ENCODE peak calls at places on chromosomes 1 and 21, in five cellular contexts. One of them, this sample, is unnamed.

GRCh38 chr1:30757196-30757949 is at the start of gene LAPTM5:
- DNase-seq in GM12878: no peak
- DNase-seq in H1: no peak
- DNase-seq in HepG2: no peak
- DNase-seq in HCT116: no peak
- DNase-seq in this sample: no peak

GRCh38 chr1:212699104-212699838 is 369 bp downstream of the BATF3 start:
- DNase-seq in GM12878: no peak
- DNase-seq in H1: peak; percentile 84
- DNase-seq in HepG2: peak; percentile 16
- DNase-seq in HCT116: peak; percentile 27
- DNase-seq in this sample: no peak

GRCh38 chr1:170470121-170470520 is 61.8 kb upstream of the GORAB start:
- DNase-seq in HCT116: no peak
- DNase-seq in HepG2: no peak
- DNase-seq in GM12878: no peak
- DNase-seq in H1: no peak
- DNase-seq in this sample: no peak

GRCh38 chr1:147781056-147781471 is 20.7 kb upstream of the GJA5 start:
- DNase-seq in HCT116: no peak
- DNase-seq in HepG2: no peak
- DNase-seq in GM12878: no peak
- DNase-seq in H1: no peak
- DNase-seq in this sample: no peak

GRCh38 chr1:238252033-238252802 is 361.5 kb upstream of the ZP4 start:
- DNase-seq in GM12878: no peak
- DNase-seq in HCT116: no peak
- DNase-seq in HepG2: no peak
- DNase-seq in H1: peak; percentile 86
- DNase-seq in this sample: peak; percentile 85

GRCh38 chr1:209662879-209663327 is 10.7 kb upstream of the LAMB3 start:
- DNase-seq in H1: no peak
- DNase-seq in HCT116: no peak
- DNase-seq in GM12878: no peak
- DNase-seq in HepG2: no peak
- DNase-seq in this sample: no peak

GRCh38 chr1:178725603-178726517 is 816 bp downstream of the RALGPS2 start:
- DNase-seq in HepG2: peak; percentile 94
- DNase-seq in H1: peak; percentile 76
- DNase-seq in HCT116: peak; percentile 83
- DNase-seq in GM12878: peak; percentile 32
- DNase-seq in this sample: peak; percentile 93

GRCh38 chr21:36135391-36136094 is 664 bp downstream of the CBR3 start:
- DNase-seq in HepG2: no peak
- DNase-seq in GM12878: no peak
- DNase-seq in H1: peak; percentile 61
- DNase-seq in HCT116: no peak
- DNase-seq in this sample: peak; percentile 77

GRCh38 chr1:222634180-222635013 is 16.5 kb downstream of the MIA3 start:
- DNase-seq in HCT116: peak; percentile 85
- DNase-seq in H1: peak; percentile 64
- DNase-seq in GM12878: no peak
- DNase-seq in HepG2: peak; percentile 87
- DNase-seq in this sample: peak; percentile 96

GRCh38 chr1:5920201-5920600 is 72.0 kb downstream of the NPHP4 start:
- DNase-seq in HCT116: no peak
- DNase-seq in HepG2: no peak
- DNase-seq in H1: peak; percentile 38
- DNase-seq in GM12878: no peak
- DNase-seq in this sample: no peak

GRCh38 chr1:208910161-208910560 is 666.0 kb upstream of the PLXNA2 start:
- DNase-seq in H1: no peak
- DNase-seq in GM12878: no peak
- DNase-seq in HCT116: no peak
- DNase-seq in HepG2: no peak
- DNase-seq in this sample: no peak

GRCh38 chr21:33732038-33732437 is 89.7 kb downstream of the ITSN1 start:
- DNase-seq in HCT116: no peak
- DNase-seq in GM12878: no peak
- DNase-seq in H1: no peak
- DNase-seq in HepG2: no peak
- DNase-seq in this sample: no peak

GRCh38 chr1:40078512-40079333 is 18.3 kb downstream of the PPT1 start:
- DNase-seq in H1: peak; percentile 79
- DNase-seq in HepG2: peak; percentile 59
- DNase-seq in HCT116: peak; percentile 41
- DNase-seq in GM12878: no peak
- DNase-seq in this sample: no peak

GRCh38 chr1:223189903-223190724 is 47.1 kb upstream of the TLR5 start:
- DNase-seq in H1: peak; percentile 17
- DNase-seq in GM12878: peak; percentile 30
- DNase-seq in HepG2: no peak
- DNase-seq in HCT116: peak; percentile 34
- DNase-seq in this sample: no peak

GRCh38 chr1:207964195-207964966 is 53.5 kb upstream of the CD34 start:
- DNase-seq in HepG2: no peak
- DNase-seq in GM12878: no peak
- DNase-seq in HCT116: no peak
- DNase-seq in H1: no peak
- DNase-seq in this sample: no peak

GRCh38 chr21:39097335-39097861 is 85.9 kb downstream of the PSMG1 start:
- DNase-seq in HepG2: no peak
- DNase-seq in HCT116: no peak
- DNase-seq in GM12878: no peak
- DNase-seq in H1: no peak
- DNase-seq in this sample: no peak

GRCh38 chr1:14955402-14955801 is 198.1 kb upstream of the TMEM51 start:
- DNase-seq in H1: no peak
- DNase-seq in HCT116: no peak
- DNase-seq in HepG2: no peak
- DNase-seq in GM12878: no peak
- DNase-seq in this sample: no peak

GRCh38 chr1:216562383-216562782 is 139.1 kb upstream of the USH2A start:
- DNase-seq in HepG2: no peak
- DNase-seq in H1: no peak
- DNase-seq in GM12878: no peak
- DNase-seq in HCT116: no peak
- DNase-seq in this sample: no peak

GRCh38 chr1:160291248-160292220 is 6.6 kb upstream of the PEX19 start:
- DNase-seq in H1: peak; percentile 62
- DNase-seq in HCT116: peak; percentile 37
- DNase-seq in HepG2: peak; percentile 65
- DNase-seq in GM12878: peak; percentile 45
- DNase-seq in this sample: peak; percentile 69

GRCh38 chr21:16192900-16193299 is 463.1 kb downstream of the USP25 start:
- DNase-seq in H1: no peak
- DNase-seq in GM12878: no peak
- DNase-seq in HepG2: no peak
- DNase-seq in HCT116: no peak
- DNase-seq in this sample: no peak

GRCh38 chr1:209417761-209418160 is 165.8 kb upstream of the CAMK1G start:
- DNase-seq in HepG2: no peak
- DNase-seq in H1: no peak
- DNase-seq in HCT116: no peak
- DNase-seq in GM12878: no peak
- DNase-seq in this sample: no peak

GRCh38 chr1:181656491-181656890 is 173.2 kb downstream of the CACNA1E start:
- DNase-seq in HepG2: no peak
- DNase-seq in HCT116: no peak
- DNase-seq in H1: no peak
- DNase-seq in GM12878: no peak
- DNase-seq in this sample: no peak

GRCh38 chr1:10171105-10171767 is 39.1 kb upstream of the KIF1B start:
- DNase-seq in HepG2: peak; percentile 89
- DNase-seq in GM12878: no peak
- DNase-seq in H1: no peak
- DNase-seq in HCT116: no peak
- DNase-seq in this sample: no peak

GRCh38 chr1:2911391-2912178 is 109.7 kb upstream of the ACTRT2 start:
- DNase-seq in H1: no peak
- DNase-seq in HepG2: no peak
- DNase-seq in HCT116: no peak
- DNase-seq in GM12878: no peak
- DNase-seq in this sample: no peak

DNA sequence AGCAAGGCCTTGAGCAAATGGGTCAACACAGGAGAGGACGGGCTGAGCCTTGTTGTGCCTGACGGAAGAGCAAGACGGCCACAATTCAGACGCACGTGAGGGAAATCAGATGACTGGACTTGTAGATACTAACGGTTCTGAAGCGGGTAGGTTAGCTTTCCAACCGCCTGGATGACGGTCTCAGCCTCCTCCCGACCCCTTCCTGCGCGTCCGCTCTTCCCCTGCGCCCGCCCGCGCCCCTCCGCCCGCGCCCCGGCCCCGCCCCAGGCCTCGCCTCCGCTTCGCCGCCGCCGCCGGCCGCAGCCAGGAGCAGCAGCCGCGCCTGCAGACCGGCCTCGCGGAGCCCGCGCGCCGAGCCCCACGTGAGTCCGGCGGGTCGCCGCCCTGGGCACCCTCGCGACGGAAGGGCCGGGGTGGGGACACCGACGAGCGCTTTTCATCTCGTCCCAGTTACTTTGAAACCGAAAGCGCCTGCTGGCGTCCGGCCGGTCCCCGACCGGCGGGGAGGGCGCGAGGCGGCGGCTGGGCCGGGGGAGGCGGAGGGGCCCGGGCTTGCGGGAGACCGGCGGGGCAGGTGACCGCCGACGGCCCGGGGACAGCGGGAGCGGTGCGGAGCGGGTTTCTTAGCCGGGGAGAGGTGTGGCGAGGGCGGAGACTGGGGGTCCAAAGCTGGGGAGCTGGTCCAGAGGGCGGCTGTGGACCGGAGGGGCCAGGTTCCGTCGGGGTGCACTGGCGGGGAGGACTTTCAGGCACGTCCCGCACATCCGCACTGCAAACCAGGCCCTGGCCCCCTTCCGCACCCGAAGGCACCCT is at the start of gene TRAF5:
- DNase-seq in HepG2: no peak
- DNase-seq in HCT116: no peak
- DNase-seq in GM12878: no peak
- DNase-seq in H1: peak; percentile 82
- DNase-seq in this sample: peak; percentile 42
- TF ChIP-seq JUND in HepG2: no peak
- TF ChIP-seq JUND in HCT116: no peak
- TF ChIP-seq JUND in GM12878: no peak
- TF ChIP-seq JUND in H1: no peak
- TF ChIP-seq JUND in this sample: no peak

GRCh38 chr1:165306543-165307434 is 49.7 kb downstream of the LMX1A start:
- DNase-seq in HCT116: no peak
- DNase-seq in H1: no peak
- DNase-seq in GM12878: no peak
- DNase-seq in HepG2: no peak
- DNase-seq in this sample: no peak

GRCh38 chr1:165315481-165315880 is 41.0 kb downstream of the LMX1A start:
- DNase-seq in HCT116: no peak
- DNase-seq in HepG2: no peak
- DNase-seq in H1: no peak
- DNase-seq in GM12878: no peak
- DNase-seq in this sample: no peak

GRCh38 chr1:165313906-165314305 is 42.6 kb downstream of the LMX1A start:
- DNase-seq in H1: no peak
- DNase-seq in GM12878: no peak
- DNase-seq in HepG2: no peak
- DNase-seq in HCT116: no peak
- DNase-seq in this sample: no peak

GRCh38 chr1:165316153-165316772 is 40.3 kb downstream of the LMX1A start:
- DNase-seq in HepG2: no peak
- DNase-seq in H1: no peak
- DNase-seq in GM12878: no peak
- DNase-seq in HCT116: no peak
- DNase-seq in this sample: no peak

GRCh38 chr1:165312591-165312990 is 43.9 kb downstream of the LMX1A start:
- DNase-seq in HepG2: no peak
- DNase-seq in GM12878: no peak
- DNase-seq in HCT116: no peak
- DNase-seq in H1: no peak
- DNase-seq in this sample: no peak
- TF ChIP-seq JUND in HepG2: no peak
- TF ChIP-seq JUND in GM12878: no peak
- TF ChIP-seq JUND in HCT116: no peak
- TF ChIP-seq JUND in H1: no peak
- TF ChIP-seq JUND in this sample: no peak

GRCh38 chr1:235067396-235068154 is 61.1 kb downstream of the TOMM20 start:
- DNase-seq in HCT116: peak; percentile 94
- DNase-seq in HepG2: peak; percentile 58
- DNase-seq in GM12878: no peak
- DNase-seq in H1: no peak
- DNase-seq in this sample: peak; percentile 99
- TF ChIP-seq JUND in HCT116: peak; percentile 89
- TF ChIP-seq JUND in HepG2: no peak
- TF ChIP-seq JUND in GM12878: no peak
- TF ChIP-seq JUND in H1: no peak
- TF ChIP-seq JUND in this sample: no peak

GRCh38 chr1:75559800-75560199 is 51.1 kb downstream of the SLC44A5 start:
- DNase-seq in HCT116: no peak
- DNase-seq in HepG2: no peak
- DNase-seq in GM12878: no peak
- DNase-seq in H1: no peak
- DNase-seq in this sample: no peak
- TF ChIP-seq JUND in HCT116: no peak
- TF ChIP-seq JUND in HepG2: no peak
- TF ChIP-seq JUND in GM12878: no peak
- TF ChIP-seq JUND in H1: no peak
- TF ChIP-seq JUND in this sample: no peak

GRCh38 chr21:18041012-18041411 is 203.6 kb upstream of the CHODL start:
- DNase-seq in HepG2: peak; percentile 45
- DNase-seq in HCT116: no peak
- DNase-seq in H1: no peak
- DNase-seq in GM12878: no peak
- DNase-seq in this sample: no peak
- TF ChIP-seq JUND in HepG2: no peak
- TF ChIP-seq JUND in HCT116: no peak
- TF ChIP-seq JUND in H1: no peak
- TF ChIP-seq JUND in GM12878: no peak
- TF ChIP-seq JUND in this sample: no peak

GRCh38 chr1:184770176-184770575 is 15.5 kb upstream of the EDEM3 start:
- DNase-seq in H1: no peak
- DNase-seq in HCT116: no peak
- DNase-seq in GM12878: no peak
- DNase-seq in HepG2: no peak
- DNase-seq in this sample: no peak
- TF ChIP-seq JUND in H1: no peak
- TF ChIP-seq JUND in HCT116: no peak
- TF ChIP-seq JUND in GM12878: no peak
- TF ChIP-seq JUND in HepG2: no peak
- TF ChIP-seq JUND in this sample: no peak

GRCh38 chr21:28883931-28884330 is 108.7 kb downstream of the LTN1 start:
- DNase-seq in HepG2: no peak
- DNase-seq in HCT116: no peak
- DNase-seq in GM12878: no peak
- DNase-seq in H1: no peak
- DNase-seq in this sample: no peak
- TF ChIP-seq JUND in HepG2: no peak
- TF ChIP-seq JUND in HCT116: no peak
- TF ChIP-seq JUND in GM12878: no peak
- TF ChIP-seq JUND in H1: no peak
- TF ChIP-seq JUND in this sample: no peak

GRCh38 chr1:167722152-167722869 is 529 bp downstream of the MPZL1 start:
- DNase-seq in HCT116: no peak
- DNase-seq in HepG2: peak; percentile 27
- DNase-seq in GM12878: no peak
- DNase-seq in H1: no peak
- DNase-seq in this sample: peak; percentile 57
- TF ChIP-seq JUND in HCT116: no peak
- TF ChIP-seq JUND in HepG2: no peak
- TF ChIP-seq JUND in GM12878: no peak
- TF ChIP-seq JUND in H1: no peak
- TF ChIP-seq JUND in this sample: no peak